ENCODE peak calls at places on chromosomes 6 and 20, in five cellular contexts. V, Q, C, E and Z are unnamed samples.

GRCh38 chr6:81614292-81614691 is 138.2 kb downstream of the TENT5A start:
- DNase-seq in V (no peak), Q (no peak), C (no peak), E (peak; percentile 13), Z (no peak)

GRCh38 chr6:148432405-148433195 is 90.0 kb downstream of the SASH1 start:
- DNase-seq in V (no peak), Q (no peak), C (no peak), E (no peak), Z (no peak)

GRCh38 chr6:27539551-27539950 is 66.6 kb upstream of the ZNF184 start:
- DNase-seq in V (no peak), Q (no peak), C (no peak), E (no peak), Z (no peak)

GRCh38 chr6:27669278-27669797 is 196.4 kb upstream of the ZNF184 start:
- DNase-seq in V (no peak), Q (no peak), C (no peak), E (no peak), Z (no peak)

GRCh38 chr20:53331151-53331973 is 262.3 kb downstream of the ZNF217 start:
- DNase-seq in V (peak; percentile 15), Q (no peak), C (peak; percentile 74), E (peak; percentile 41), Z (peak; percentile 9)

GRCh38 chr6:169935861-169936260 is 184.4 kb downstream of the ERMARD start:
- DNase-seq in V (no peak), Q (no peak), C (no peak), E (no peak), Z (no peak)

GRCh38 chr6:133587396-133587795 is 301.5 kb upstream of the TCF21 start:
- DNase-seq in V (no peak), Q (no peak), C (no peak), E (no peak), Z (no peak)

GRCh38 chr20:61566691-61567090 is 314.6 kb downstream of the CDH4 start:
- DNase-seq in V (no peak), Q (no peak), C (no peak), E (no peak), Z (no peak)

GRCh38 chr20:41499064-41499463 is 119.1 kb downstream of the CHD6 start:
- DNase-seq in V (no peak), Q (no peak), C (no peak), E (no peak), Z (no peak)

GRCh38 chr6:72464791-72465691 is 156.8 kb upstream of the KCNQ5 start:
- DNase-seq in V (no peak), Q (no peak), C (peak; percentile 12), E (no peak), Z (no peak)

GRCh38 chr20:48278961-48279481 is 493.7 kb upstream of the SULF2 start:
- DNase-seq in V (no peak), Q (no peak), C (no peak), E (no peak), Z (no peak)

GRCh38 chr6:49202923-49203322 is 260.1 kb downstream of the MMUT start:
- DNase-seq in V (no peak), Q (no peak), C (no peak), E (no peak), Z (no peak)

GRCh38 chr6:125612400-125612846 is 137.0 kb upstream of the HEY2 start:
- DNase-seq in V (no peak), Q (no peak), C (no peak), E (no peak), Z (no peak)

GRCh38 chr20:47493175-47493953 is 8.3 kb upstream of the NCOA3 start:
- DNase-seq in V (peak; percentile 52), Q (no peak), C (peak; percentile 53), E (peak; percentile 93), Z (peak; percentile 55)

GRCh38 chr20:64271636-64272035 is 16.1 kb downstream of the PCMTD2 start:
- DNase-seq in V (no peak), Q (no peak), C (no peak), E (no peak), Z (no peak)
- TF ChIP-seq FOXM1 in V (no peak), Q (no peak), C (no peak), E (no peak), Z (no peak)

DNA sequence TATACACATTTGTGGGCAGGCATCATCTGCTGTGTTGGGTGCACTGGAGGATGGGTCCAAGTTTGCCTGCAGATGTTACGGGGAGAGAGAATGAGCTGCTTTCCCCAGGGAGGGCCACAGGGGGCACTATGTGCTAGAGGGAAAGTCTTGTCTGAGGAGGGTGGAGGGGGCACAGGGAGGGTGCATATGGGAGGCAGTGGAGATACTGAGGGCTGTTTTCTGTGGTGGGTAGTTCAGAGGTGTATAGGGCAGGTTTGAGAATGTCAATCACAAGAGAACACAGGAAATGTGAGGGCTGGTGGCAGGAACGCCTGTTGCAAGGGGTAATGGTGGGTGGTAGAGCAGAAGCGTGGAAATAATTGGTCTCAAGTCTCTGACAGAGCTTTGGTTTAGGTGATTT is 7.7 kb upstream of the PTPRA start:
- DNase-seq in V (no peak), Q (no peak), C (peak; percentile 14), E (no peak), Z (peak; percentile 35)
- TF ChIP-seq FOXM1 in V (no peak), Q (no peak), C (no peak), E (no peak), Z (no peak)

GRCh38 chr6:160400426-160400825 is 52.2 kb downstream of the SLC22A3 start:
- DNase-seq in V (no peak), Q (no peak), C (no peak), E (no peak), Z (no peak)
- TF ChIP-seq FOXM1 in V (no peak), Q (no peak), C (no peak), E (no peak), Z (no peak)

GRCh38 chr20:63691711-63692435 is 4.6 kb upstream of the TNFRSF6B start:
- DNase-seq in V (no peak), Q (no peak), C (no peak), E (no peak), Z (no peak)
- TF ChIP-seq FOXM1 in V (no peak), Q (no peak), C (no peak), E (no peak), Z (no peak)

GRCh38 chr20:63940472-63941266 is 15.5 kb downstream of the UCKL1 start:
- DNase-seq in V (no peak), Q (no peak), C (no peak), E (no peak), Z (no peak)
- TF ChIP-seq FOXM1 in V (no peak), Q (no peak), C (no peak), E (no peak), Z (no peak)

GRCh38 chr6:71028236-71028876 is 71.5 kb upstream of the B3GAT2 start:
- DNase-seq in V (no peak), Q (no peak), C (no peak), E (peak; percentile 3), Z (no peak)
- TF ChIP-seq FOXM1 in V (no peak), Q (no peak), C (no peak), E (no peak), Z (no peak)

DNA sequence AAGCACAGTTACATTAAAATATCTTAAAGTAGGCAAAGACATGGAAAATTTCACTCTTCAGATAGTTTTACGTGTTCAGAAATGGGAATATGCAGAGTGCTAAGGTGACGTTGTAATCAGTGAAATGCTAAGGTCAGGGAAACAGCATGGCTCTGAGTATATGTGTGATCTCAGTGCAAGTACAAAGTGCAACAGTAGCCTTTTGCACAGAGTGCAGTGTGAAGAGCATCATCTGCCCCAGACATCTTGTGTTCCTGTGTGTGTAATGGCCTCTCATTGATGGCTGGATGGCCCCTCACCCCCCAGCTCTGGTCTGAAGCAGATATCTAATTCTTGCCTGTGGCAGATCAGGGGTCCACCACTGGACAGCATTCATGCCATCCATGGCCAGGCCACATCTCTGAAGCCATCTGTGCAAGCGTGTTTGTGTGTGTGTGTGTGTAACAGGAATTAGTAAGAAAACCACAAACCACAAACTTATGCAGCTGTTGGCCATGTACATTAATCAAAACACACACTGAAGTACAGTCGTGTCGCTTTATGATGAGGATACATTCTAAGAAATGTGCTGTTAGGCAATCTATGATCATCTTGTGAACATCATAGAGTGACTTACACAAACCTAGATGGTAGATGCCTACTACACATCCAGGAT is 165.1 kb downstream of the RALGAPA2 start:
- DNase-seq in V (no peak), Q (no peak), C (no peak), E (peak; percentile 70), Z (no peak)
- TF ChIP-seq FOXM1 in V (no peak), Q (no peak), C (no peak), E (no peak), Z (no peak)

DNA sequence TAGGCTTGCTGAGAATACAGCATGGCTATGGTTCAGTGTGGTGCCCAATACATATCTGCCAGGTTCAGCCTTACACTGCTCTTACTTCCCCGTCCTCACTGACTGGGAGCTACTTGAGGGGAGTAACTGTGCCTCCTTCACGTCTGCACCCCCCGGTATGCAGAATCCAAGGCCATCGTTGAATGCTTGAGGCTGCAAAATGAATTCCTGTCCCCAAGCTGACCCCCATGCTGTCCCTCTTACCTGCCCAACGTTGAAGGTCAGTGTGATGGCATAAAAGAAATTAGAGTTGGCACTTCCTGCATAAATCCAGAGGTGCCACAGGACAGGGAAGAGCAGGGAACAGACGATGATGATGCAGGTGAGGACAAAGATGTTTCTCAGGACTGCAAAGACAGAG is 16.3 kb downstream of the MAP1LC3A start:
- DNase-seq in V (no peak), Q (no peak), C (no peak), E (no peak), Z (no peak)
- TF ChIP-seq FOXM1 in V (no peak), Q (no peak), C (no peak), E (no peak), Z (no peak)

DNA sequence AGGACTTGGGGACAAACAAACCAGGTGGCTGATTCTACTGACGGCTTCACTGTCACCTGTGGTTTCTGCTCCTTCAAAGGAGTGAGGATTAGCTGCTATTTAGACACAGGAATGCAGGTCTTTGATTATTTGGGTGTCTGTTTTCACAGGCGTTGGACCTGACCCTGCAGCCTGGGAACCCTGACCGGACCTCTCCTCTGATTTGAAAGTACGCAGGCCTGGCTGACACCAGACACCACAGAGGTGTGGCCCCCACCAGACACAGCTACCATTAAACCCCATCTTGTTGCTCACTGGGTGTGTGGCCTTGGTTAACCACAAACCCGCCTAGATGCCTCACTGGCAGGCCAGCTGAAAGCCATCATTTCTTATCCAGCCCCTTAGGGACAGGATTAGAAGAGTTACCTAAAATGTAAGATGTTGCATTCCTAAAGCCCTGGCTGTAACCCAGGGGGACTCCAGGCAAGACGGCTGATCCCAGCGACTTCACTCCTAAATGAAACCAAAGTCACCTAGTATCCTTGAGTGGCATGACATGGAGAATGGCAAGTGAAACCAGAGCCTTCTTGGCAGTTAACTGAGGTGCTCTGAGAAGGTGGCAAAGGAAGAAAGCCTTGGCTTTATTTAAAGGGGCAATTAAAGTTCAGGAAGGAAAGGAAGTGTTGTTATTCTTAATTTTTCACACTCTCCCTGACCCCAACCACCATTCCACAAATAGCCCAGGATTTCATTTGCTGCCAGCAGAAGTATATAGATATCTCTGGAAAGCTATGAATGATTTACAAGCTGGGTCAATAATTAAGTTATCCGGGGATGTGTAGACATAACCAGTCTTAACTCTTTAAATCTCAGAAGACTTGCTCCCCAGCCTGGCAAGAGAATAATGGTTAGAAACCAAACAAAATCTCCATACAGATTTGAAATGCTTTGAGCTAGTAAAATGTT is 169.9 kb downstream of the QRSL1 start:
- DNase-seq in V (no peak), Q (peak; percentile 25), C (no peak), E (peak; percentile 77), Z (no peak)
- TF ChIP-seq FOXM1 in V (no peak), Q (no peak), C (no peak), E (no peak), Z (no peak)